ENCODE peak calls at places on chromosome 17, in seven cellular contexts. P is heart right ventricle; T is CD4-positive, alpha-beta T cell; V is epithelial cell of proximal tubule; C is GM20000; D is HFF-Myc; I is PC-9. F is an unnamed sample.

GRCh38 chr17:31190351-31190750 is 95.6 kb downstream of the NF1 start:
- DNase-seq in P (no peak), T (no peak), V (no peak), C (no peak), D (no peak), I (peak; percentile 69), F (no peak)

GRCh38 chr17:4043862-4044261 is 79.6 kb upstream of the ATP2A3 start:
- DNase-seq in P (no peak), T (peak; percentile 55), V (no peak), C (no peak), D (no peak), I (no peak), F (no peak)

GRCh38 chr17:80119271-80119791 is 17.9 kb downstream of the GAA start:
- DNase-seq in P (no peak), T (no peak), V (no peak), C (no peak), D (no peak), I (no peak), F (no peak)

GRCh38 chr17:29722411-29723198 is 99.9 kb upstream of the CORO6 start:
- DNase-seq in P (peak; percentile 78), T (peak; percentile 56), V (peak; percentile 78), C (peak; percentile 73), D (peak; percentile 60), I (no peak), F (peak; percentile 76)

GRCh38 chr17:31608659-31609254 is 217.3 kb downstream of the RAB11FIP4 start:
- DNase-seq in P (no peak), T (no peak), V (no peak), C (no peak), D (no peak), I (no peak), F (no peak)

GRCh38 chr17:40360091-40360490 is 4.4 kb downstream of the GJD3 start:
- DNase-seq in P (no peak), T (no peak), V (no peak), C (no peak), D (no peak), I (no peak), F (no peak)

GRCh38 chr17:50466371-50467113 is 2.1 kb downstream of the CHAD start:
- DNase-seq in P (no peak), T (no peak), V (no peak), C (no peak), D (no peak), I (no peak), F (no peak)

GRCh38 chr17:32569171-32570080 is 82.6 kb downstream of the CDK5R1 start:
- DNase-seq in P (no peak), T (no peak), V (no peak), C (peak; percentile 64), D (no peak), I (peak; percentile 91), F (no peak)

GRCh38 chr17:31466096-31466495 is 74.6 kb downstream of the RAB11FIP4 start:
- DNase-seq in P (no peak), T (no peak), V (no peak), C (no peak), D (no peak), I (no peak), F (no peak)

GRCh38 chr17:50272711-50273653 is 1.3 kb upstream of the TMEM92 start:
- DNase-seq in P (peak; percentile 38), T (peak; percentile 22), V (no peak), C (peak; percentile 85), D (no peak), I (no peak), F (no peak)

GRCh38 chr17:81339502-81340296 is 44.6 kb upstream of the SLC38A10 start:
- DNase-seq in P (no peak), T (no peak), V (no peak), C (no peak), D (no peak), I (no peak), F (no peak)

GRCh38 chr17:76547183-76547641 is 7.4 kb downstream of the PRCD start:
- DNase-seq in P (peak; percentile 81), T (peak; percentile 56), V (no peak), C (peak; percentile 80), D (no peak), I (no peak), F (no peak)

GRCh38 chr17:3003401-3004149 is 59.8 kb downstream of the OR1D5 start:
- DNase-seq in P (peak; percentile 40), T (no peak), V (no peak), C (peak; percentile 57), D (no peak), I (no peak), F (peak; percentile 89)

GRCh38 chr17:14019186-14019956 is 49.9 kb upstream of the COX10 start:
- DNase-seq in P (no peak), T (no peak), V (no peak), C (no peak), D (no peak), I (no peak), F (no peak)

GRCh38 chr17:27209316-27209715 is 84.6 kb upstream of the WSB1 start:
- DNase-seq in P (no peak), T (no peak), V (no peak), C (no peak), D (no peak), I (no peak), F (no peak)

GRCh38 chr17:72145972-72146755 is 25.3 kb downstream of the SOX9 start:
- DNase-seq in P (no peak), T (no peak), V (no peak), C (no peak), D (no peak), I (no peak), F (no peak)

GRCh38 chr17:50297407-50297865 is 23.2 kb downstream of the TMEM92 start:
- DNase-seq in P (peak; percentile 71), T (peak; percentile 72), V (no peak), C (peak; percentile 80), D (no peak), I (peak; percentile 47), F (peak; percentile 75)

GRCh38 chr17:68972119-68972704 is 17.0 kb upstream of the ABCA8 start:
- DNase-seq in P (no peak), T (no peak), V (no peak), C (peak; percentile 22), D (peak; percentile 20), I (no peak), F (no peak)

GRCh38 chr17:6067060-6067459 is 3.1 kb upstream of the WSCD1 start:
- DNase-seq in P (no peak), T (no peak), V (no peak), C (no peak), D (no peak), I (no peak), F (no peak)

GRCh38 chr17:20174588-20175265 is 165.6 kb downstream of the SPECC1 start:
- DNase-seq in P (no peak), T (no peak), V (no peak), C (no peak), D (no peak), I (peak; percentile 83), F (no peak)

GRCh38 chr17:79830303-79830702 is 8.9 kb downstream of the CBX4 start:
- DNase-seq in P (no peak), T (no peak), V (no peak), C (no peak), D (no peak), I (no peak), F (no peak)

GRCh38 chr17:15262291-15263205 is 2.6 kb downstream of the PMP22 start:
- DNase-seq in P (peak; percentile 90), T (no peak), V (no peak), C (peak; percentile 32), D (peak; percentile 80), I (no peak), F (peak; percentile 55)
- TF ChIP-seq CTCF in P (peak; percentile 51), T (no peak), V (no peak), C (no peak), D (peak; percentile 21), I (no peak), F (no peak)

DNA sequence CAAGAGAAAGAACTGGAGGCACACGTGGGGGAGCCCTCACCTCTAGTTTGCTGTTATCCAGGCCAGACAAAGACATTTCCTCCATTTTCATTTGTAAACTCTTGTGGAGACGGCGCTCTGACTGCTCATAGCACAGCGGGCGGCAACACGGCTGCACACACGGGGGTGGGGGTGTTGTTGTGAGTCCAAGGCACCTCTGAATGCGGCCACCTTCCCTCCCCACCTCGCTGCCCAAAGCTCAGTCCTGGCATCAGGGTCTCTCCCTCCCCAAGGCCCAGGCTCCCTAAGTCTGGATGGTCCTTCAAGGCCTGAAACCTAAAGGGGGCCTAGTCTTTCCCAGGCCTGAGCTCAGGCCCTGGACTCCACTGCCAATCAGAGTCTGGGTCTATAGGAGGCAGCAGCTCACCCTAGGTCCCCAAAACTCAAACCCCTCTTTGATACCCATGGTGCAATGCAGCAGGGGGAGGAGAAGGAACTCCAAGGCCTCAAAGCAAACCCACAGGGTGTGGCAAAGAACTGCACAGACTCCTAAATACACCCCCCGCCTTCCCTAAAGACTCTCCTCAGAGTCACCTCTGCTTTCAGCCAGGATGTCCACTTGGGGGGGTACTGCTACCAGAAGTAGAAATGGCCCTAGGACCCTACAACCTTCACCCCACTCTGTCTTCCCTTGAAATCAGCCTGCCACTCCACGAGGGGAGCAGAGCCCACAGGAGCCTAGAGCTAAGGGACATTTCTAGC is 1.5 kb downstream of the ATXN7L3 start:
- DNase-seq in P (no peak), T (peak; percentile 59), V (no peak), C (peak; percentile 69), D (no peak), I (peak; percentile 49), F (no peak)
- TF ChIP-seq CTCF in P (peak; percentile 13), T (no peak), V (peak; percentile 21), C (no peak), D (peak; percentile 16), I (peak; percentile 39), F (no peak)

DNA sequence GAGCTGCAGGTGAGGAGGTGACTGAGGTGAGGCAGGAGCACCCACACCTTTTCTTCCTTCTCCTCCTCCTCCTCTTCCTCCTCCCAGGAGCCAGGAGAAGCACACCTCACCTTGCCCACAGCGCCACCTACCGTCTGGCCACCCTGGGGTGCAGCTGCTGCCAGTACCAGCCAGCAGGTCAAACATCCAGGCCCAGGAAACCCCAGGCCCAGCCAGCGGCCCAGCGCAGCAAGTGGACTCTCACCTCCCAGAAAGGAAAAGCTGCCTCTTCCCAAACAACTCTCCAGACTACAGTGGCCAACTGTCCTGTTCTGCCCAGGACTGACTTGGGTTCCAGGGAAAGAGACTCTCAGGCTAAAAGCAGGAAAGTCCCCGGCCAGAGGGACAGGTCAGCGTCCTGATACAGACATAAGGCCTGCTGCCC is 22.7 kb downstream of the PEMT start:
- DNase-seq in P (peak; percentile 68), T (peak; percentile 16), V (no peak), C (peak; percentile 78), D (no peak), I (peak; percentile 49), F (no peak)
- TF ChIP-seq CTCF in P (peak; percentile 68), T (no peak), V (peak; percentile 89), C (peak; percentile 74), D (peak; percentile 82), I (peak; percentile 93), F (peak; percentile 63)

GRCh38 chr17:63676540-63676933 is 23.4 kb downstream of the LIMD2 start:
- DNase-seq in P (no peak), T (no peak), V (no peak), C (no peak), D (no peak), I (no peak), F (no peak)

GRCh38 chr17:63682441-63682840 is 17.5 kb downstream of the LIMD2 start:
- DNase-seq in P (no peak), T (no peak), V (no peak), C (no peak), D (no peak), I (no peak), F (no peak)

GRCh38 chr17:63680700-63681099 is 19.2 kb downstream of the LIMD2 start:
- DNase-seq in P (no peak), T (no peak), V (no peak), C (no peak), D (no peak), I (no peak), F (no peak)

GRCh38 chr17:63681530-63681929 is 18.4 kb downstream of the LIMD2 start:
- DNase-seq in P (no peak), T (no peak), V (no peak), C (no peak), D (no peak), I (peak; percentile 28), F (no peak)

GRCh38 chr17:63679214-63679613 is 20.7 kb downstream of the LIMD2 start:
- DNase-seq in P (no peak), T (no peak), V (no peak), C (no peak), D (no peak), I (peak; percentile 5), F (no peak)
- TF ChIP-seq CTCF in P (no peak), T (no peak), V (peak; percentile 38), C (no peak), D (no peak), I (no peak), F (no peak)